ENCODE peak calls at places on chromosomes 12 and 14, in nine cellular contexts. T is spleen, A is tibial nerve, O is IMR-90, M is astrocyte, U is hepatocyte, I is A549, S is cardiac muscle cell, L is suprapubic skin. H is an unnamed sample.

GRCh38 chr12:45615268-45615667 is 114.2 kb upstream of the ARID2 start:
- DNase-seq in M (peak), T (no peak), A (no peak), I (no peak), O (peak), U (peak), L (no peak), S (peak), H (peak)

GRCh38 chr12:48126953-48127630 is 7.9 kb downstream of the PFKM start:
- DNase-seq in T (no peak), I (no peak), O (no peak), U (no peak), L (no peak), A (no peak), M (no peak), S (no peak), H (no peak)

GRCh38 chr12:117733292-117733805 is 235.4 kb downstream of the KSR2 start:
- DNase-seq in S (no peak), M (no peak), L (no peak), U (no peak), T (no peak), I (no peak), A (no peak), O (no peak), H (no peak)

GRCh38 chr12:107328442-107329133 is 235.2 kb upstream of the CRY1 start:
- DNase-seq in U (peak), T (no peak), M (peak), L (no peak), O (peak), S (peak), A (no peak), I (peak), H (no peak)

GRCh38 chr12:72230589-72230988 is 41.6 kb upstream of the TRHDE start:
- DNase-seq in O (peak), L (no peak), S (peak), M (peak), T (no peak), A (no peak), U (no peak), I (no peak), H (no peak)

GRCh38 chr12:101690544-101691118 is 6.8 kb upstream of the CHPT1 start:
- DNase-seq in U (no peak), S (no peak), T (no peak), L (no peak), A (no peak), O (no peak), M (no peak), I (no peak), H (no peak)

GRCh38 chr12:75969768-75970167 is 61.8 kb downstream of the PHLDA1 start:
- DNase-seq in I (no peak), L (no peak), O (no peak), S (peak), M (no peak), T (no peak), A (no peak), U (no peak), H (no peak)

GRCh38 chr12:112908548-112908947 is 1.8 kb downstream of the OAS1 start:
- DNase-seq in U (no peak), L (no peak), S (no peak), M (no peak), A (no peak), T (no peak), O (no peak), I (no peak), H (no peak)

GRCh38 chr14:72608391-72609204 is 285.3 kb downstream of the DPF3 start:
- DNase-seq in I (peak), L (no peak), T (no peak), M (peak), O (peak), S (peak), U (peak), A (no peak), H (peak)

GRCh38 chr14:94598816-94599655 is 13.2 kb upstream of the SERPINA3 start:
- DNase-seq in T (no peak), L (peak), U (peak), A (peak), M (peak), I (peak), S (peak), O (peak), H (peak)

GRCh38 chr12:130335517-130336392 is 1.9 kb upstream of the PIWIL1 start:
- DNase-seq in A (no peak), S (peak), I (peak), L (no peak), U (peak), M (peak), O (peak), T (no peak), H (peak)

GRCh38 chr12:71338933-71339332 is 100.7 kb upstream of the LGR5 start:
- DNase-seq in M (no peak), S (no peak), T (no peak), L (no peak), U (no peak), I (no peak), O (no peak), A (no peak), H (no peak)

GRCh38 chr12:15276088-15276698 is 46.1 kb upstream of the PTPRO start:
- DNase-seq in U (peak), S (peak), I (peak), L (no peak), O (peak), A (no peak), T (no peak), M (peak), H (peak)

GRCh38 chr12:77996670-77997069 is 166.0 kb downstream of the NAV3 start:
- DNase-seq in M (no peak), A (no peak), U (no peak), S (no peak), L (no peak), I (no peak), O (no peak), T (no peak), H (no peak)

GRCh38 chr14:38290601-38291190 is 34.8 kb upstream of the CLEC14A start:
- DNase-seq in A (no peak), L (no peak), S (peak), O (peak), I (no peak), T (no peak), U (peak), M (peak), H (peak)

GRCh38 chr14:76950043-76951020 is 78.2 kb downstream of the IRF2BPL start:
- DNase-seq in U (no peak), T (no peak), S (peak), M (peak), L (no peak), A (no peak), I (no peak), O (peak), H (no peak)

GRCh38 chr12:68638171-68638570 is 27.5 kb downstream of the RAP1B start:
- DNase-seq in M (no peak), T (no peak), O (no peak), U (no peak), I (no peak), A (no peak), S (no peak), L (no peak), H (no peak)

GRCh38 chr12:116336542-116337065 is 59.1 kb upstream of the MED13L start:
- DNase-seq in T (peak), L (peak), A (no peak), M (peak), O (peak), S (peak), I (no peak), U (no peak), H (no peak)

GRCh38 chr12:92753976-92754885 is 51.4 kb downstream of the PLEKHG7 start:
- DNase-seq in M (peak), A (no peak), I (no peak), L (no peak), O (peak), U (no peak), T (no peak), S (no peak), H (no peak)

GRCh38 chr14:52025310-52025709 is 36.0 kb downstream of the RTRAF start:
- DNase-seq in A (no peak), T (no peak), O (peak), L (no peak), I (no peak), S (peak), M (peak), U (no peak), H (peak)

GRCh38 chr14:42391146-42391821 is 784.6 kb downstream of the LRFN5 start:
- DNase-seq in O (no peak), A (no peak), S (no peak), M (no peak), T (no peak), I (no peak), L (no peak), U (no peak), H (no peak)

GRCh38 chr12:5578775-5579174 is 146.9 kb downstream of the NTF3 start:
- DNase-seq in I (no peak), A (no peak), L (no peak), U (no peak), S (no peak), O (no peak), M (no peak), T (no peak), H (no peak)

GRCh38 chr12:29796823-29797263 is 13.1 kb upstream of the TMTC1 start:
- DNase-seq in S (peak), A (no peak), L (no peak), M (peak), I (no peak), U (peak), O (peak), T (no peak), H (peak)

GRCh38 chr14:72781476-72782181 is 112.3 kb downstream of the DPF3 start:
- DNase-seq in A (no peak), T (no peak), L (peak), S (peak), I (peak), M (peak), U (peak), O (peak), H (peak)

GRCh38 chr12:80230068-80230467 is 130.7 kb downstream of the OTOGL start:
- DNase-seq in O (no peak), S (no peak), T (no peak), L (no peak), M (peak), A (no peak), U (no peak), I (no peak), H (no peak)

GRCh38 chr12:121064116-121064515 is 25.1 kb upstream of the OASL start:
- DNase-seq in L (peak), O (no peak), S (no peak), U (no peak), A (no peak), M (no peak), T (no peak), I (no peak), H (no peak)

GRCh38 chr12:34298971-34299801 is 276.9 kb downstream of the ALG10 start:
- DNase-seq in M (no peak), O (no peak), U (no peak), A (no peak), L (peak), I (no peak), T (peak), S (no peak), H (no peak)

GRCh38 chr14:103052407-103052806 is 4.9 kb downstream of the CDC42BPB start:
- DNase-seq in T (peak), M (no peak), L (no peak), U (no peak), S (no peak), O (no peak), I (no peak), A (no peak), H (no peak)

GRCh38 chr14:84937449-84937848 is 592.5 kb upstream of the FLRT2 start:
- DNase-seq in I (no peak), S (peak), L (no peak), O (no peak), M (no peak), A (no peak), T (no peak), U (no peak), H (no peak)

GRCh38 chr14:75200451-75200850 is 24.0 kb upstream of the TMED10 start:
- DNase-seq in L (no peak), O (no peak), A (no peak), S (no peak), T (peak), U (peak), M (no peak), I (no peak), H (peak)
- H3K27ac ChIP-seq in L (peak), O (no peak), A (no peak), S (no peak), T (no peak), U (peak), M (no peak), I (no peak), H (no peak)

GRCh38 chr12:9378430-9378835 is 170.2 kb upstream of the PZP start:
- DNase-seq in S (peak), T (no peak), O (no peak), I (peak), U (no peak), A (no peak), M (no peak), L (no peak), H (peak)
- TF ChIP-seq CTCF in S (peak), T (no peak), O (no peak), I (peak), U (peak), A (no peak), M (no peak), L (no peak), H (no peak)

GRCh38 chr12:108826807-108827721 is 30.3 kb downstream of the SSH1 start:
- DNase-seq in M (no peak), O (peak), I (no peak), A (no peak), S (peak), T (peak), L (no peak), U (no peak), H (no peak)

GRCh38 chr12:108827941-108828340 is 29.4 kb downstream of the SSH1 start:
- DNase-seq in S (no peak), I (no peak), U (no peak), M (no peak), T (peak), L (no peak), A (no peak), O (no peak), H (no peak)

GRCh38 chr12:108831309-108831991 is 25.9 kb downstream of the SSH1 start:
- DNase-seq in U (no peak), A (no peak), I (no peak), M (no peak), S (no peak), T (peak), L (no peak), O (no peak), H (no peak)

GRCh38 chr12:108826115-108826806 is 31.1 kb downstream of the SSH1 start:
- DNase-seq in O (peak), M (peak), U (peak), L (no peak), I (no peak), T (peak), S (peak), A (no peak), H (no peak)

GRCh38 chr12:108828774-108829173 is 28.6 kb downstream of the SSH1 start:
- DNase-seq in M (peak), I (no peak), O (peak), U (no peak), A (no peak), T (peak), S (peak), L (no peak), H (peak)
- H3K27ac ChIP-seq in M (peak), I (no peak), O (peak), U (no peak), A (peak), T (peak), S (peak), L (peak), H (peak)

DNA sequence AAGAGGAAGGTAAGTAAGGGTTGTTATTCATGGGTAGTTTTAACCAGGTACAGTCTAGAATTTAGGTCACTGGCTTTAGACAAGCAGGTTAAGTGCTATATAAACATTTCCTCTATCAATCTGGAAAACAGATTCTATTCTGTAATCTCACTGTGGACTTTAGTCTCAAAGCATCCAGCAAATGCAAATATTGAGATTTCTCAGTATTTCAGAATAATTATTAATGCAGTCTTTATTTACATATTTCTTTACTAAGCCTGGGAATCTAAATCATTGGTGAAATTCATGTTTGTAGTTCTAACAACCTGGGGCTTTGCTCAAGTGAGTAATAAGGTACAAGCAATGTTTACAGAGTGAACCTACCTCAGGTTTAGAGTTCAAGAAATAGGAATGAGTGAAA is 61.9 kb downstream of the SLC41A2 start:
- DNase-seq in L (no peak), O (no peak), T (no peak), M (no peak), A (no peak), I (no peak), S (no peak), U (no peak), H (no peak)
- TF ChIP-seq CTCF in L (no peak), O (no peak), T (no peak), M (no peak), A (no peak), I (no peak), S (no peak), U (no peak), H (no peak)

DNA sequence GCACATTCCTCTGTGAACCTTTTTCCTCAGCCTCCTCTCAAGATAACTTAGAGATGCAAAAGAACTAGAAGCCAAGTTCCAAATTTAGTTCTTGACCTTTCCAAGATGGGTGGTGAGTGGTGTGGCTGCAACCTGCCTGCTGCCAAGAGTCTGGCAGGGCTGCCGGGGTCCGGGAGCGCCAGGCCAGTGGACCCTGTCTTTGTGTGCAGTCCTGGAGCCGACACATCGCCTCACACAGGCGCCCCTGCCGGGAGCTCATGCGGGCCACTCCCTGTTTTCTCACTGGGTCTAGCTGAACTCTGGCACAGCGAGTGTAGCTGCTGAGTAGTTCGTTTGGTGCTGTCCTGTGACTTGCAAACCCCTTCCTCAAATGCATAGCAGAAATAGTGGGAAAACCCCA is 84.9 kb downstream of the CACNA1C start:
- DNase-seq in U (no peak), M (no peak), A (no peak), T (no peak), S (no peak), L (peak), O (no peak), I (no peak), H (no peak)
- H3K27ac ChIP-seq in U (peak), M (no peak), A (no peak), T (no peak), S (peak), L (no peak), O (no peak), I (no peak), H (no peak)

DNA sequence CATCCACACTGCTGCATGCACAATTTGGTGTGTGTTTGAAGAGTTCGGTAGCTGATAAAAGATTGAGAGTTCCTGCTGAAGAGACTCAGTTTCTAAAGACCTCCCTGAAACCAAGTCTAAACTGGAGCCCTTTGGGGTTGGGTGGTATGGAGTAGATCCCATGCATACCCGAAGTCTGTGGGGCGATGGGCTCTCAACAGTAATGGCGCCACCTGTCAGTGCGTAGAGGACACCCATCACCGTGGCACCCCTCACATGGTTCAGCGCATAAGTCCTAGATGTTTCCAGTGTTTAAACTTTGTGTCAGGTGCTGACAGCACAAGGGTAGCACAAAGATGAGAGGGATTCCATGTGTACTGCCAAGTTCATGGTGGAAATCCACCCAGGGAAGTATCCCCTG is 85.9 kb downstream of the ESR2 start:
- DNase-seq in U (no peak), M (no peak), T (no peak), I (no peak), L (no peak), A (no peak), S (no peak), O (no peak), H (no peak)
- TF ChIP-seq CTCF in U (no peak), M (no peak), T (no peak), I (no peak), L (no peak), A (no peak), S (no peak), O (no peak), H (no peak)